ENCODE peak calls at places on chromosomes 4 and X, in ten cellular contexts. K, F, L, M, W, V, I, P, R and X are unnamed samples.

GRCh38 chr4:7721984-7722551 is 217.6 kb downstream of the AFAP1 start:
- DNase-seq in K (no peak), F (no peak), L (no peak), M (no peak), W (no peak), V (peak), I (peak), P (no peak), R (peak), X (no peak)

GRCh38 chr4:138410266-138410665 is 168.1 kb upstream of the SLC7A11 start:
- DNase-seq in K (no peak), F (no peak), L (no peak), M (no peak), W (no peak), V (no peak), I (peak), P (no peak), R (no peak), X (no peak)

GRCh38 chr4:170011921-170012628 is 14.1 kb downstream of the MFAP3L start:
- DNase-seq in K (no peak), F (no peak), L (no peak), M (no peak), W (no peak), V (no peak), I (no peak), P (no peak), R (no peak), X (no peak)

GRCh38 chr4:8378101-8378724 is 62.3 kb downstream of the ACOX3 start:
- DNase-seq in K (no peak), F (no peak), L (no peak), M (no peak), W (no peak), V (no peak), I (no peak), P (no peak), R (no peak), X (no peak)

GRCh38 chrX:108114541-108114940 is 23.0 kb downstream of the ATG4A start:
- DNase-seq in K (no peak), F (no peak), L (no peak), M (no peak), W (no peak), V (no peak), I (no peak), P (no peak), R (no peak), X (no peak)

GRCh38 chr4:90641856-90642599 is 514.8 kb downstream of the CCSER1 start:
- DNase-seq in K (no peak), F (no peak), L (no peak), M (no peak), W (no peak), V (no peak), I (no peak), P (no peak), R (peak), X (no peak)

GRCh38 chrX:39556056-39556455 is 541.7 kb downstream of the BCOR start:
- DNase-seq in K (no peak), F (no peak), L (no peak), M (no peak), W (no peak), V (no peak), I (no peak), P (no peak), R (no peak), X (no peak)

GRCh38 chr4:112377701-112378620 is 80.8 kb downstream of the ALPK1 start:
- DNase-seq in K (no peak), F (no peak), L (no peak), M (no peak), W (no peak), V (no peak), I (no peak), P (no peak), R (no peak), X (no peak)

GRCh38 chr4:76673361-76673760 is 224.6 kb downstream of the SOWAHB start:
- DNase-seq in K (no peak), F (no peak), L (no peak), M (no peak), W (no peak), V (no peak), I (no peak), P (no peak), R (no peak), X (no peak)

GRCh38 chr4:2591189-2591588 is 54.7 kb downstream of the FAM193A start:
- DNase-seq in K (no peak), F (no peak), L (no peak), M (no peak), W (no peak), V (no peak), I (no peak), P (no peak), R (peak), X (no peak)

GRCh38 chrX:68936608-68937007 is 107.8 kb downstream of the EFNB1 start:
- DNase-seq in K (no peak), F (no peak), L (no peak), M (no peak), W (peak), V (no peak), I (no peak), P (no peak), R (peak), X (no peak)

GRCh38 chr4:126718161-126718560 is 914.6 kb upstream of the INTU start:
- DNase-seq in K (no peak), F (no peak), L (no peak), M (no peak), W (no peak), V (no peak), I (no peak), P (no peak), R (peak), X (peak)

GRCh38 chr4:110632506-110633357 is 9.9 kb upstream of the PITX2 start:
- DNase-seq in K (no peak), F (no peak), L (no peak), M (no peak), W (no peak), V (no peak), I (no peak), P (no peak), R (no peak), X (no peak)

GRCh38 chrX:49166914-49167739 is 4.6 kb downstream of the MAGIX start:
- DNase-seq in K (peak), F (no peak), L (peak), M (no peak), W (no peak), V (peak), I (peak), P (peak), R (peak), X (no peak)

GRCh38 chr4:8176547-8177399 is 18.2 kb upstream of the ABLIM2 start:
- DNase-seq in K (peak), F (no peak), L (no peak), M (no peak), W (no peak), V (peak), I (peak), P (peak), R (peak), X (peak)

GRCh38 chr4:169351860-169352259 is 81.1 kb upstream of the SH3RF1 start:
- DNase-seq in K (no peak), F (no peak), L (no peak), M (no peak), W (no peak), V (peak), I (no peak), P (no peak), R (no peak), X (no peak)

GRCh38 chr4:73976217-73976616 is 5.6 kb downstream of the PF4 start:
- DNase-seq in K (no peak), F (no peak), L (no peak), M (no peak), W (no peak), V (no peak), I (no peak), P (no peak), R (no peak), X (no peak)

GRCh38 chr4:107216379-107216778 is 180.3 kb upstream of the DKK2 start:
- DNase-seq in K (no peak), F (no peak), L (no peak), M (no peak), W (no peak), V (no peak), I (no peak), P (no peak), R (no peak), X (no peak)

GRCh38 chrX:136816970-136817369 is 36.2 kb upstream of the ARHGEF6 start:
- DNase-seq in K (no peak), F (no peak), L (no peak), M (no peak), W (no peak), V (no peak), I (no peak), P (no peak), R (peak), X (no peak)

GRCh38 chrX:94058728-94059382 is 384.8 kb downstream of the FAM133A start:
- DNase-seq in K (no peak), F (no peak), L (no peak), M (no peak), W (no peak), V (peak), I (no peak), P (no peak), R (peak), X (no peak)

GRCh38 chrX:1027680-1028079 is 184.8 kb downstream of the CRLF2 start:
- DNase-seq in K (no peak), F (no peak), L (no peak), M (no peak), W (no peak), V (no peak), I (no peak), P (no peak), R (no peak), X (no peak)

GRCh38 chr4:137819964-137820383 is 287.7 kb upstream of the PCDH18 start:
- DNase-seq in K (no peak), F (no peak), L (no peak), M (no peak), W (peak), V (peak), I (no peak), P (no peak), R (peak), X (peak)

GRCh38 chr4:139647184-139647583 is 18.4 kb upstream of the MGST2 start:
- DNase-seq in K (no peak), F (no peak), L (no peak), M (no peak), W (no peak), V (no peak), I (no peak), P (no peak), R (no peak), X (no peak)

GRCh38 chr4:162782778-162783507 is 383.7 kb downstream of the NAF1 start:
- DNase-seq in K (no peak), F (no peak), L (no peak), M (no peak), W (no peak), V (no peak), I (no peak), P (no peak), R (no peak), X (no peak)

GRCh38 chr4:15653430-15653829 is 1.7 kb downstream of the FBXL5 start:
- DNase-seq in K (no peak), F (no peak), L (no peak), M (no peak), W (no peak), V (no peak), I (no peak), P (no peak), R (no peak), X (no peak)

GRCh38 chr4:1667273-1667672 is 16.8 kb downstream of the FAM53A start:
- DNase-seq in K (no peak), F (no peak), L (no peak), M (no peak), W (no peak), V (no peak), I (peak), P (no peak), R (no peak), X (no peak)

GRCh38 chr4:155578726-155579385 is 87.8 kb upstream of the GUCY1A1 start:
- DNase-seq in K (no peak), F (no peak), L (no peak), M (no peak), W (no peak), V (peak), I (no peak), P (no peak), R (peak), X (no peak)